ENCODE peak calls at places on chromosomes 6 and 20, in eight cellular contexts. W, J, K, C, Q, G, L and M are unnamed samples.

GRCh38 chr20:58875541-58876134 is 23.1 kb downstream of the GNAS start:
- DNase-seq in W (no peak), J (no peak), K (peak; percentile 78), C (no peak), Q (peak; percentile 76), G (no peak), L (no peak), M (no peak)

GRCh38 chr6:63097222-63097621 is 114.0 kb upstream of the FKBP1C start:
- DNase-seq in W (no peak), J (no peak), K (no peak), C (no peak), Q (no peak), G (no peak), L (no peak), M (no peak)

GRCh38 chr20:53786445-53787267 is 193.0 kb upstream of the ZNF217 start:
- DNase-seq in W (no peak), J (no peak), K (no peak), C (no peak), Q (no peak), G (peak; percentile 49), L (no peak), M (no peak)

GRCh38 chr6:136592930-136593673 is 42.9 kb upstream of the MAP7 start:
- DNase-seq in W (no peak), J (no peak), K (peak; percentile 41), C (peak; percentile 64), Q (peak; percentile 71), G (no peak), L (no peak), M (no peak)

GRCh38 chr6:34055223-34055933 is 90.5 kb downstream of the GRM4 start:
- DNase-seq in W (peak; percentile 45), J (no peak), K (peak; percentile 43), C (peak; percentile 75), Q (peak; percentile 42), G (peak; percentile 54), L (peak; percentile 77), M (peak; percentile 83)

GRCh38 chr6:68760941-68761676 is 126.0 kb downstream of the ADGRB3 start:
- DNase-seq in W (peak; percentile 47), J (no peak), K (no peak), C (no peak), Q (no peak), G (no peak), L (no peak), M (no peak)

GRCh38 chr6:168968228-168968627 is 285.4 kb downstream of the THBS2 start:
- DNase-seq in W (no peak), J (no peak), K (peak; percentile 60), C (peak; percentile 86), Q (peak; percentile 91), G (peak; percentile 23), L (peak; percentile 76), M (peak; percentile 81)

GRCh38 chr6:147621280-147621679 is 112.8 kb downstream of the SAMD5 start:
- DNase-seq in W (no peak), J (no peak), K (peak; percentile 59), C (peak; percentile 42), Q (peak; percentile 87), G (no peak), L (no peak), M (no peak)

GRCh38 chr6:46312657-46313056 is 141.9 kb upstream of the ENPP5 start:
- DNase-seq in W (no peak), J (no peak), K (no peak), C (no peak), Q (no peak), G (no peak), L (no peak), M (no peak)

GRCh38 chr6:168895102-168895812 is 358.4 kb downstream of the THBS2 start:
- DNase-seq in W (peak; percentile 81), J (no peak), K (peak; percentile 68), C (peak; percentile 84), Q (peak; percentile 52), G (peak; percentile 93), L (peak; percentile 87), M (peak; percentile 83)

GRCh38 chr20:4898282-4898681 is 103.0 kb downstream of the SLC23A2 start:
- DNase-seq in W (peak; percentile 45), J (no peak), K (peak; percentile 76), C (peak; percentile 74), Q (peak; percentile 86), G (peak; percentile 62), L (peak; percentile 68), M (no peak)

GRCh38 chr6:28433119-28433518 is 10.2 kb downstream of the ZSCAN23 start:
- DNase-seq in W (no peak), J (no peak), K (no peak), C (no peak), Q (no peak), G (no peak), L (no peak), M (no peak)

GRCh38 chr6:15659181-15659580 is 3.6 kb downstream of the DTNBP1 start:
- DNase-seq in W (no peak), J (no peak), K (no peak), C (no peak), Q (no peak), G (no peak), L (no peak), M (no peak)

GRCh38 chr6:2918936-2919335 is 15.8 kb upstream of the SERPINB9 start:
- DNase-seq in W (no peak), J (no peak), K (no peak), C (no peak), Q (no peak), G (peak; percentile 14), L (no peak), M (no peak)

GRCh38 chr6:109347779-109348178 is 34.5 kb downstream of the CD164 start:
- DNase-seq in W (no peak), J (no peak), K (no peak), C (no peak), Q (no peak), G (peak; percentile 71), L (no peak), M (no peak)

GRCh38 chr6:30883743-30884520 is at the start of gene DDR1:
- DNase-seq in W (peak; percentile 82), J (no peak), K (peak; percentile 12), C (peak; percentile 91), Q (peak; percentile 60), G (peak; percentile 86), L (peak; percentile 71), M (peak; percentile 83)

GRCh38 chr6:169026175-169026574 is 227.5 kb downstream of the THBS2 start:
- DNase-seq in W (no peak), J (no peak), K (no peak), C (no peak), Q (no peak), G (no peak), L (no peak), M (no peak)

GRCh38 chr20:7829031-7829430 is 111.2 kb downstream of the HAO1 start:
- DNase-seq in W (no peak), J (no peak), K (no peak), C (no peak), Q (no peak), G (no peak), L (no peak), M (no peak)

DNA sequence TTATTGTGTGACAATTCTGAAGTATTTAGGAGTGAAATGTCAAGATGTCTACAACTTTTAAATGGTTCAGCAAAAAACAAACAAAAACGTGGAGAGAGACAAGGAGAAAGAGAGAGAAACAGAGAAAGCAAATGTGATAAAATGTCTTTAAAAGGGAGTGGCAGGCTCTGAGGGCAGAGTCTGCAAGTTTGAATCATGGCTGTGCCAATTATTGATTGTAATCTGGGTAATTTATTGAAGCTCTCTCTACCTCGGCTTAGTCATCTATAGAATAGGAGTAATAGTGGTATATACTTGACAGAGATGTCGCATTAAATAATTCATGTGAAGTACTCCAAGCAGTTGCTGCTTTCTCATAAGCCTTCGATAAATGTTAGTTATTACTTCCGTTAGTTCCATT is 61.3 kb upstream of the ARID1B start:
- DNase-seq in W (no peak), J (no peak), K (no peak), C (no peak), Q (no peak), G (no peak), L (no peak), M (no peak)
- H3K27ac ChIP-seq in W (no peak overlapping the region), J (no peak overlapping the region), K (no peak overlapping the region), C (no peak overlapping the region), Q (no peak overlapping the region), G (no peak overlapping the region), L (no peak overlapping the region), M (no peak overlapping the region)

DNA sequence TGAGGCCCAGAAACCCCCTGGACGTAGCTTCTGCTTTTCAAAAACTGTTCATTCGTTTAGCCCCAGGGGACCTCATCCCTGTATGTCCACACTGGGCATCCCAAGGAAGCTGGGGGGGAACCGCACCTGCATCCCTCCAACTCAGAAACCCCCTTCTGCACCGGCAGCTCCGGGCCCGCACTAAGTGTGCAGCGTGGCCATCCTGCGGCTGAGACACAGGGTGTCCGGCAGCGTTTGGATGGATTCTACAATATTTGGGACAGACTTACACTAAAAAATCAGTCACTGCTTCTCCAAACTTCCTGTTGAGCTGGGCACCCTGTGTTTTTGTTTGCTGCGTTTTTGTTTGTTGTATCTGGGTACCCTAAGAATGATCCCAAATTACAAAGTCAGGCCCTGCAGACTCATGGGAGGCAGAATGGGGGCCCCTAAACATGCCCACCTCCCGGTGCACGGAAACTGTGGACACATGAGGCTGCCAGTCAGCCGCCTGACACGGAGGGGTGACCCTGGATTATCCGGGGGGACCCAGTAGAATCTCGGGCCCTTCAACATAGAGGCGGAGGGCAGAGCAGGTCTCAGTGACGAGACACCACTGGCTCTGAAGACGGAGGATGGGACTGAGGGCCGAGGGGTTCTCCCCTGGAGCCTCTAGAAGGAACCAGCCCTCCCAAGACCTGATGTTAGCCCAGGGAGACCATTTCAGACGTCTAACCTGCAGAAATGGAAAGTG is 88.2 kb upstream of the BHLHE23 start:
- DNase-seq in W (peak; percentile 22), J (no peak), K (no peak), C (no peak), Q (no peak), G (no peak), L (peak; percentile 30), M (no peak)
- TF ChIP-seq CTCF in W (no peak), J (no peak), K (no peak), C (no peak), Q (no peak), G (no peak), L (no peak), M (no peak)

GRCh38 chr20:19071442-19071717 is 141.1 kb upstream of the SLC24A3 start:
- DNase-seq in W (no peak), J (no peak), K (no peak), C (no peak), Q (no peak), G (no peak), L (no peak), M (no peak)
- H3K4me3 ChIP-seq in W (no peak overlapping the region), J (no peak overlapping the region), K (no peak overlapping the region), C (no peak overlapping the region), Q (no peak overlapping the region), G (no peak overlapping the region), L (no peak overlapping the region), M (no peak overlapping the region)

GRCh38 chr6:111997863-111998191 is 56.1 kb upstream of the CCN6 start:
- DNase-seq in W (no peak), J (no peak), K (no peak), C (no peak), Q (no peak), G (no peak), L (peak; percentile 74), M (no peak)

GRCh38 chr6:111996159-111996558 is 57.7 kb upstream of the CCN6 start:
- DNase-seq in W (no peak), J (no peak), K (no peak), C (no peak), Q (no peak), G (no peak), L (no peak), M (no peak)

GRCh38 chr6:111995409-111995808 is 58.5 kb upstream of the CCN6 start:
- DNase-seq in W (no peak), J (no peak), K (no peak), C (no peak), Q (peak; percentile 32), G (no peak), L (no peak), M (peak; percentile 63)

GRCh38 chr6:111994791-111995190 is 59.1 kb upstream of the CCN6 start:
- DNase-seq in W (no peak), J (no peak), K (no peak), C (no peak), Q (no peak), G (no peak), L (no peak), M (no peak)

GRCh38 chr6:111997078-111997862 is 56.6 kb upstream of the CCN6 start:
- DNase-seq in W (peak; percentile 82), J (peak; percentile 15), K (peak; percentile 65), C (peak; percentile 88), Q (peak; percentile 68), G (peak; percentile 73), L (peak; percentile 88), M (peak; percentile 83)
- H3K27ac ChIP-seq in W (no peak overlapping the region), J (peak overlapping the region; percentile 53), K (no peak overlapping the region), C (no peak overlapping the region), Q (no peak overlapping the region), G (no peak overlapping the region), L (no peak overlapping the region), M (no peak overlapping the region)